ENCODE peak calls at places on chromosomes 6 and 20, in nine cellular contexts. Z is RWPE2, A is progenitor cell of endocrine pancreas, I is A549, N is suprapubic skin, G is GM20000, W is cardiac muscle cell, F is upper lobe of right lung, P is RWPE1. R is an unnamed sample.

GRCh38 chr6:92180090-92180489 is 1239.3 kb downstream of the EPHA7 start:
- DNase-seq in Z (no peak), A (no peak), I (no peak), N (no peak), G (no peak), W (no peak), F (no peak), P (no peak), R (no peak)

GRCh38 chr20:59204201-59204894 is 40.7 kb downstream of the ZNF831 start:
- DNase-seq in Z (peak; percentile 67), A (no peak), I (no peak), N (no peak), G (no peak), W (no peak), F (no peak), P (no peak), R (no peak)

GRCh38 chr6:34657307-34657978 is 39.1 kb downstream of the ILRUN start:
- DNase-seq in Z (no peak), A (no peak), I (peak; percentile 86), N (no peak), G (no peak), W (peak; percentile 29), F (no peak), P (peak; percentile 69), R (peak; percentile 87)

GRCh38 chr6:116447496-116448011 is 13.6 kb upstream of the CALHM6 start:
- DNase-seq in Z (no peak), A (no peak), I (peak; percentile 7), N (no peak), G (no peak), W (no peak), F (no peak), P (no peak), R (peak; percentile 85)

GRCh38 chr20:1622450-1622849 is 2.6 kb upstream of the SIRPB1 start:
- DNase-seq in Z (no peak), A (no peak), I (no peak), N (no peak), G (peak; percentile 6), W (no peak), F (no peak), P (no peak), R (no peak)

GRCh38 chr6:169248521-169248971 is 5.1 kb downstream of the THBS2 start:
- DNase-seq in Z (peak; percentile 65), A (no peak), I (no peak), N (peak; percentile 60), G (no peak), W (no peak), F (no peak), P (no peak), R (no peak)

GRCh38 chr20:32702706-32703425 is 29.1 kb upstream of the C20orf203 start:
- DNase-seq in Z (no peak), A (no peak), I (no peak), N (no peak), G (no peak), W (no peak), F (no peak), P (no peak), R (no peak)

GRCh38 chr6:167296902-167297301 is 5.8 kb downstream of the UNC93A start:
- DNase-seq in Z (no peak), A (no peak), I (no peak), N (no peak), G (no peak), W (no peak), F (no peak), P (no peak), R (no peak)

GRCh38 chr6:20744911-20745557 is 210.8 kb downstream of the CDKAL1 start:
- DNase-seq in Z (no peak), A (no peak), I (no peak), N (no peak), G (no peak), W (no peak), F (no peak), P (no peak), R (no peak)

GRCh38 chr20:63567382-63568169 is 6.5 kb downstream of the HELZ2 start:
- DNase-seq in Z (peak; percentile 89), A (no peak), I (no peak), N (no peak), G (peak; percentile 83), W (no peak), F (peak; percentile 87), P (no peak), R (no peak)

GRCh38 chr6:107290491-107290890 is 168.9 kb downstream of the PDSS2 start:
- DNase-seq in Z (no peak), A (no peak), I (no peak), N (no peak), G (no peak), W (no peak), F (no peak), P (no peak), R (no peak)

DNA sequence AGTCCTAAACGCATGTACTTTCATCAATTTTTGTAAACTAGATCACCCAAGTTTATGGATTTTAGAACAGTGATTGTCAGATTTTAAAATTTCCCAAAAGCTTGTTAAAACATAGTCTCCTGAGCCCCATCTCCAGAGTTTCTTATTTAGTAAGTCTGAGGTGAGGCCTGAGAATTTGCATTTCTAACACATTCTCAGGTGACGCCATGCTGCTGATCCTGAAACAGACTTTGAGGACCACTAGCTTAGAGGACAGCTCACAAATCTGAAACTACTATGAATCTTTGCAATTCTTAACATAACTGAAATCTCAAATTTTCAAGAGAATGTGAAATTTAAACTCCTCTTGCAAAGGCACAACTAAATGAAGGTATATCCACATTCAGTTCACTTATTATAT is 37.8 kb upstream of the MLIP start:
- DNase-seq in Z (no peak), A (no peak), I (no peak), N (no peak), G (no peak), W (no peak), F (no peak), P (no peak), R (no peak)
- TF ChIP-seq CTCF in Z (no peak), A (no peak), I (no peak), N (no peak), G (no peak), W (no peak), F (no peak), P (no peak), R (no peak)

GRCh38 chr20:49320460-49320859 is 42.6 kb upstream of the ZNFX1 start:
- DNase-seq in Z (no peak), A (no peak), I (peak; percentile 78), N (no peak), G (no peak), W (peak; percentile 52), F (no peak), P (peak; percentile 65), R (peak; percentile 64)
- TF ChIP-seq CTCF in Z (peak; percentile 75), A (peak; percentile 36), I (no peak), N (no peak), G (no peak), W (peak; percentile 61), F (peak; percentile 31), P (peak; percentile 31), R (peak; percentile 38)

DNA sequence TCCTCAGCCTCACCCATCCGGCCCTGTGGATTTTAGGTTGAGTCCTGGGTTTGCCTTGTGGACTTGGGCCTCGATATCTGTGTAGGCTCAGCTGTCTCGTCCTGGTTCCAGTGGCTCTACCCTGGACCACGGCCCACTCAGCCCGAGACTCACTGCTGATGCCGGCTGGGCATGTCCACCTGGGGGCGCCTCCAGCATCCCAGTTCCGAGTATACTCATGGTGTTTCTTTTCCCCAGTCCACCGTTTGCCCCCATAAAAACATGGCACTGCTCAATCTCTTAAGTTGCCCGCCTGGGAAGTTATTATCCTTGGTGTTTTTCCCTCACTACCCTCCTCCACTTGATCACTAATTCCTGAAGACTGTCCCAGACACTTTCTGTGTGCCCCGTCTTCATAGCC is 99.1 kb downstream of the ARID1B start:
- DNase-seq in Z (no peak), A (no peak), I (no peak), N (no peak), G (no peak), W (no peak), F (no peak), P (no peak), R (peak; percentile 18)
- TF ChIP-seq CTCF in Z (peak; percentile 5), A (peak; percentile 20), I (no peak), N (no peak), G (no peak), W (peak; percentile 32), F (peak; percentile 24), P (no peak), R (no peak)

DNA sequence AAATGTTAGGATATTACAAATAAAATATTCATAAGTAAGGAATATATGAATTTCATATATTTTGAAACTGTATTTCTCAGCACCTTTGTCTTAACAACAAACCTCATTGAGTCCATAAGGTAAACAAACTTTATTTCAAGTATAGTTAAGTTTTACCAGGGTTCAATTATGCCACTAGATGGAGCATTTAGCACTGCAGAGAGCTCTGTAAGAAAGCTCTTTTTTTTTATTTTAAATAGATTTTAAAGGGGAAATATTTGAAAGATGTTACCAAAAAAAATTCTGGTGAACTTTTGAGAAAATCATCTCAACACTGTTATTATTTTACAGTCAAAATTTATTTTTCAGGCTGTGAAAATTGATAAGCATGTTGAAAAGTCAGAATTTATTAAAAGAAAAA is 955.2 kb upstream of the EYS start:
- DNase-seq in Z (no peak), A (no peak), I (peak; percentile 4), N (no peak), G (no peak), W (peak; percentile 26), F (no peak), P (peak; percentile 25), R (peak; percentile 32)
- TF ChIP-seq CTCF in Z (peak; percentile 79), A (peak; percentile 72), I (no peak), N (no peak), G (no peak), W (peak; percentile 63), F (peak; percentile 31), P (peak; percentile 18), R (peak; percentile 61)

R was measured in MCF 10A.